ENCODE peak calls at places on chromosome 15, in four cellular contexts. E is A549, V is GM12878, R is HepG2. K is an unnamed sample.

GRCh38 chr15:100731259-100732156 is 129.1 kb downstream of the ASB7 start:
- DNase-seq in V (no peak), R (no peak), E (no peak), K (peak)

GRCh38 chr15:35665855-35666536 is 120.0 kb upstream of the DPH6 start:
- DNase-seq in E (no peak), R (no peak), V (no peak), K (no peak)

GRCh38 chr15:74137544-74137920 is 7.1 kb downstream of the ISLR2 start:
- DNase-seq in E (no peak), R (no peak), V (no peak), K (no peak)

GRCh38 chr15:74385442-74386132 is 18.1 kb upstream of the CYP11A1 start:
- DNase-seq in R (no peak), E (no peak), V (no peak), K (no peak)

GRCh38 chr15:64134322-64134829 is 17.2 kb upstream of the SNX22 start:
- DNase-seq in E (no peak), R (no peak), V (no peak), K (no peak)

GRCh38 chr15:34304613-34305012 is 33.0 kb downstream of the SLC12A6 start:
- DNase-seq in V (no peak), E (no peak), R (peak), K (no peak)

GRCh38 chr15:73891328-73891975 is 18.1 kb downstream of the TBC1D21 start:
- DNase-seq in E (no peak), V (no peak), R (no peak), K (no peak)

GRCh38 chr15:72474466-72474911 is 359 bp downstream of the ARIH1 start:
- DNase-seq in E (no peak), V (no peak), R (no peak), K (no peak)

GRCh38 chr15:52427804-52428203 is 100.9 kb downstream of the MYO5A start:
- DNase-seq in R (no peak), V (no peak), E (no peak), K (peak)

GRCh38 chr15:63075072-63075995 is 32.8 kb downstream of the TPM1 start:
- DNase-seq in R (no peak), V (no peak), E (no peak), K (no peak)

GRCh38 chr15:63077952-63078351 is 35.4 kb downstream of the TPM1 start:
- DNase-seq in E (no peak), V (no peak), R (no peak), K (no peak)

GRCh38 chr15:63072809-63073277 is 30.3 kb downstream of the TPM1 start:
- DNase-seq in V (no peak), R (no peak), E (no peak), K (no peak)

GRCh38 chr15:63073497-63074172 is 31.1 kb downstream of the TPM1 start:
- DNase-seq in R (no peak), V (no peak), E (no peak), K (no peak)

DNA sequence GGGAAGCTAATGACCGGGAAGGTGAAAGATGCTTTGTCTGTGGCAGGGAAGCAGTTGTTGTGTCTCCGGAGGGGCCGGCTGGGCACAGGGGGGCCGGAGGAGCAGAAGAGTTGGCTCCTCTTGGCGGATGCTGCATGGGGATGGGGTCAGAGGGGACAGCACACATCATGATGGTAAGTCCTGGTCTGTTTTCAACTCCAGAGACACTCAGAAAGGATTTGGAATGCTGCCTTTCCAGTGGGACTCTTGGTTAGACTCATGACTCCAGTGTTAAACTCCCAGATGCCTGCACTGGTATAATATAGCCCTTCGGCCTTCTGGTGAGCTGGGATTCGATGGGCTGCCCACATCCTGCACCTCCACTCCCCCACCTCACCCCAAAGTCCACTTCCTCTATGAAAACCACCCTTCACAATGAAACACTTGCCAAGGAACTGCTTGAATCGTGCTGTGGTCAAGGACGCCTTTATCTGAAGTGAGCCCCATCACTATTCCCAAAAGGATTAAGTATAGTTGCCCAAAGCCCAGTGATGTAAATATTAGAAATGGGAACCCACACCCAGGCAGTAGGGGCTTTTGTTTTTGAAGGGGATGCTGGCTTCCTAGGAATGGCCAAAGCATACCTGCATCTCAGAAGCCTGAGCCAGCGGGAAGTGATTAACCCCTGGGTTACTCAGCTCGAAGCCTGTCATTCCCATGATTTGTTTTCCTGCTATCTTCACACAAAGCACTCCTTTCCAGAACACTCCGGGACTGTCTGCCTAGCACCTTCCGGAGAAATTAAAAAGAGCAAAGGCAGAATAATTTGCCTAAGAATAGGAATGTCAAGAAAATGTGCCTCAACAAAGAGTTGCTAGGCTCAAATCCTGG is 33.8 kb downstream of the TPM1 start:
- DNase-seq in E (no peak), V (no peak), R (no peak), K (no peak)
- TF ChIP-seq RAD21 in E (no peak), V (no peak), R (no peak), K (no peak)

GRCh38 chr15:40381818-40382529 is 547 bp upstream of the KNSTRN start:
- DNase-seq in E (no peak), R (no peak), V (no peak), K (no peak)
- TF ChIP-seq REST in E (no peak), R (no peak), V (no peak), K (no peak)

DNA sequence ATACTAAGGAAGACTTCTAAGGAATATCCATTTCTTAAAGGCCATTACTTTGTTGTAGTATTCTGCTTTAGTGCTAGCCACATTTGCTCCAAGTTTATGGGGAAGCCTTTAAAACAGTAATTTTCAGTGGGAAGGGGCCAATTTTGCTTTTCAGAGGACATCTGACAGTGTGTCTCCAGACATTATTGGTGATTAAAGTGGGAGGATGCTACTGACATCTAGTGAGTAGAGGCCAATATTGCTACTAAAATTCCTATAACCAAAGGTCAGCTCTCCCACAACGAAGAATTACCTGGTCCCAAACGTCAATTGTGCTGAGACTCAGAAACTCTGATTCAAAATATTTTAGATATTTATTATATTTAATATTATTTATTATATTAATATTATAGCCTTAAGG is 24.8 kb downstream of the SLC28A2 start:
- DNase-seq in V (peak), E (peak), R (peak), K (peak)
- TF ChIP-seq PBX3 in V (no peak), E (no peak), R (no peak), K (no peak)

GRCh38 chr15:69523010-69524001 is 70.7 kb downstream of the RPLP1 start:
- DNase-seq in V (no peak), R (peak), E (peak), K (peak)
- TF ChIP-seq RAD21 in V (peak), R (no peak), E (peak), K (peak)

DNA sequence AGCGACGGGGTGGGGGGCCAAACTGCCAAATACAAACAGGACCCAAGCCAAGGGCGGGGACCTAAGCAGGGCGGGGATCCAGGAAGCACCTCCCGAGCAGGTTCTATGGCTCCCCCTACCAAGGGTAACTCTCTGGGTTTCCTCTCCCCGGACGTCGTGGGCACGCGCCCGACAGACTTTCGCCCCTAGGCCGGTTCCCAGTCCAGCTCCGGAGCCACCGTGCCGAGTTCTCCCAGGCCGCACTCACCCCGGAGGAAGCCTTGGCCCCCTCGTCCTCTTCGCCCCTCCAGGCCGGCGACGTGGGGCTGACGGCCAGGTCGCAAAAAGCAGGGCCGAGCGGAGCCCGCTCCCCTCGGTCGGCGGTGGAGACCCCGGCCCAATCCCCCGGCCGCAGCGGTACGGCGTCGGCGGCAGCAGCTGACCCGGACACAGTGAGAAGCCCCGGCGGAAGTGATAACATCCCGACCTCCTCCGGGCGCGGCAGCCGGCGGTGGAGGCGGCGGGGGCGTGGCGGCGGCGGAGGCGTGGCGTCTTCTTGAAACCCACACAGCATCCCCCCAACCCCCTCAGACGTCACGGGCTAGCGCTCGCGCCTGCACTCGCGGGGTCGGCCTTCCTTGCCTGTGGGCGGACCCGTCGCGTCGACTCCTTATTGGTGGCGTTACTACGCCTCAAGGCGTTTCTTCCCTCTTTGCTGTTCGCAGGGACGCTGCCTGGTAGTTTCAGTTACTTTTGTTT is at the start of gene BNIP2:
- DNase-seq in E (peak), V (peak), R (peak), K (peak)
- TF ChIP-seq REST in E (peak), V (no peak), R (no peak), K (no peak)

GRCh38 chr15:75693501-75694240 is 19.0 kb downstream of the CSPG4 start:
- DNase-seq in V (no peak), E (no peak), R (no peak), K (no peak)
- TF ChIP-seq PBX3 in V (no peak), E (no peak), R (no peak), K (no peak)

DNA sequence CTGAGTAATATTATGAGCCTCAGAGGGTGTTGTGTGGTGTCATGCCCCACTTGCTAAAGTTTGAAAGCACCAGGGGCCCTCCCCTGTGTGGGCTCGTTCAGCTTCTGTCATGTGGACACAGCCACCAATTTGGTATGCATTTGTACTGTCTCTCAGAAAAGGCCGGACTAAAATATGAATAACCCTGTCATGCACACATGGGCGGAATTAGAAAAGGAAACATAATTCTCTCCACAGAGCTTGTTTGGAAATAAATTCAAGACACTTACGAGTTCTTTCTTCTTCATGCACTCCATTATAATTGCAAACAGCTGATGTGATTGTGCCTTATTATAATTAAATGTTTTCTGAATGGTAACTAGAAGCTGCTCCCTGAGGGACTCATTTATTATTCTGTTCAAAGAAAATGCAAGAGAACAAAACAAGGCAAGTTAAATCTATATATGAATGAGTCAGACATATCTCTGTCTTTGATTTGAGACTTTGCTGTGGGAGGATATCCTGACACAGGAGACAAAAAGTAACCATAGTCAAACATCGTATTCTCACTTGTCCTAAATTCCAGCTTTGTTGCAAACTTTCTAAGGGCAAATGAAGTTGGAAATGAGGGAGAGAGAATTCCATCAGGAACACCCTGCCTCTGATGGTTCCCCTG is 39.1 kb downstream of the TRPM1 start:
- DNase-seq in R (no peak), V (no peak), E (no peak), K (no peak)
- TF ChIP-seq RAD21 in R (no peak), V (no peak), E (no peak), K (no peak)

GRCh38 chr15:29670945-29671307 is 151.3 kb downstream of the TJP1 start:
- DNase-seq in R (peak), V (no peak), E (peak), K (no peak)

GRCh38 chr15:29672446-29672845 is 149.8 kb downstream of the TJP1 start:
- DNase-seq in V (no peak), E (no peak), R (no peak), K (no peak)

GRCh38 chr15:29671308-29671981 is 150.8 kb downstream of the TJP1 start:
- DNase-seq in E (peak), R (no peak), V (no peak), K (no peak)

GRCh38 chr15:29674661-29675533 is 147.4 kb downstream of the TJP1 start:
- DNase-seq in V (no peak), R (peak), E (peak), K (peak)

DNA sequence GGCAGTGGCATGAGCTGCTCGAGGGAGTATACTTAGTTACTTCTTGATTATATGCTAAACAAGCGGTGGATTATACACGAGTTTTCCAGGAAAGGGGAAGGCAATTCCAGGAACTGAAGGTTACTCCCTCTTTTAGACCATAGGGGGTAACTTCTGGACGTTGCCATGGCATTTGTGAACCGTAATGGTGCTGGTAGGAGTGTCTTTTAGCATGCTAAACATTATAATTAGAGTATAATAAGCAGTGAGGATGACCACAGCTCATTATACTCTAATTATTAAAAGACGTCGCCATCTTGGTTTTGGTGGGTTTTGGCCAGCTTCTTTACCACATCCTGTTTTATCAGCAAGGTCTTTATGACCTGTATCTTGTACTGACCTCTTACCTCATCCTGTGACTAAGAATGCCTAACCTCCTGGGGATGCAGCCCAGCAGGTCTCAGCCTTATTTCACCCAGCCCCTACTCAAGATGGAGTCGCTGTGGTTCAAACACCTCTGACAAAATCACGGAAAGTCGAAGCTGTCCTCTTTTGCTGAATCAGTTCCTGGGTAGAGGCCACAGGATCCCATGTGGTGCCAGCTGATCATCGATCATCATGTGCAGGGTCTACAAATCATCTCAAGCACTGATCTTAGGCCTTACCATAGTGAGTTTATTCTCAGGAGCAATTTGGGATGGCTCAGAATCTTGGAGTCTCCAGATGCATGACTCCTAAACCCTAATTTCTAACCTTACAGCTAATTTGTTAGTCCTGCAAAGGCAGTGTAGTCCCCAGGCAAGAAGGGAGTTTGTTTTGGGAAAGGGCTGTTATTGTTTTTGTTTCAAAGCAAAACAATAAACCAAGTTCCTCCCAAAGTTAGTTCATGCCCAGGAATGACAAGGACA is 149.1 kb downstream of the TJP1 start:
- DNase-seq in R (no peak), E (no peak), V (no peak), K (no peak)
- TF ChIP-seq REST in R (no peak), E (no peak), V (no peak), K (no peak)